ENCODE peak calls at places on chromosome 14, in eight cellular contexts. One of them, this sample, is unnamed.

GRCh38 chr14:106185837-106186233 is 659.5 kb downstream of the TMEM121 start:
- DNase-seq in psoas muscle: no peak
- DNase-seq in GM23248: no peak
- DNase-seq in cardiac muscle cell: no peak
- DNase-seq in hepatocyte: no peak
- DNase-seq in heart right ventricle: no peak
- DNase-seq in uterus: no peak
- DNase-seq in mammary epithelial cell: no peak
- DNase-seq in this sample: no peak

GRCh38 chr14:73662439-73663056 is 17.8 kb downstream of the DNAL1 start:
- DNase-seq in GM23248: peak; percentile 96
- DNase-seq in hepatocyte: peak; percentile 68
- DNase-seq in mammary epithelial cell: peak; percentile 95
- DNase-seq in cardiac muscle cell: no peak
- DNase-seq in heart right ventricle: no peak
- DNase-seq in uterus: peak; percentile 26
- DNase-seq in psoas muscle: peak; percentile 52
- DNase-seq in this sample: peak; percentile 78

GRCh38 chr14:91249841-91250616 is 5.5 kb upstream of the GPR68 start:
- DNase-seq in psoas muscle: no peak
- DNase-seq in hepatocyte: peak; percentile 36
- DNase-seq in heart right ventricle: no peak
- DNase-seq in GM23248: peak; percentile 38
- DNase-seq in cardiac muscle cell: no peak
- DNase-seq in uterus: no peak
- DNase-seq in mammary epithelial cell: peak; percentile 33
- DNase-seq in this sample: no peak

GRCh38 chr14:24167527-24168114 is 4.3 kb upstream of the REC8 start:
- DNase-seq in heart right ventricle: no peak
- DNase-seq in hepatocyte: no peak
- DNase-seq in GM23248: no peak
- DNase-seq in cardiac muscle cell: no peak
- DNase-seq in mammary epithelial cell: no peak
- DNase-seq in uterus: no peak
- DNase-seq in psoas muscle: no peak
- DNase-seq in this sample: no peak

GRCh38 chr14:24368562-24369252 is 723 bp downstream of the NFATC4 start:
- DNase-seq in mammary epithelial cell: no peak
- DNase-seq in heart right ventricle: peak; percentile 63
- DNase-seq in cardiac muscle cell: peak; percentile 74
- DNase-seq in hepatocyte: peak; percentile 90
- DNase-seq in uterus: peak; percentile 83
- DNase-seq in psoas muscle: peak; percentile 70
- DNase-seq in GM23248: peak; percentile 90
- DNase-seq in this sample: no peak

GRCh38 chr14:94129111-94129757 is at the start of gene IFI27L2:
- DNase-seq in mammary epithelial cell: peak; percentile 87
- DNase-seq in cardiac muscle cell: peak; percentile 93
- DNase-seq in heart right ventricle: peak; percentile 72
- DNase-seq in psoas muscle: peak; percentile 88
- DNase-seq in GM23248: peak; percentile 89
- DNase-seq in hepatocyte: peak; percentile 89
- DNase-seq in uterus: peak; percentile 73
- DNase-seq in this sample: peak; percentile 17

GRCh38 chr14:100334904-100335303 is 11.8 kb downstream of the SLC25A47 start:
- DNase-seq in cardiac muscle cell: no peak
- DNase-seq in heart right ventricle: no peak
- DNase-seq in uterus: no peak
- DNase-seq in mammary epithelial cell: no peak
- DNase-seq in GM23248: no peak
- DNase-seq in psoas muscle: peak; percentile 26
- DNase-seq in hepatocyte: no peak
- DNase-seq in this sample: peak; percentile 86

GRCh38 chr14:60618200-60618599 is 31.1 kb downstream of the SIX1 start:
- DNase-seq in mammary epithelial cell: no peak
- DNase-seq in GM23248: no peak
- DNase-seq in uterus: no peak
- DNase-seq in psoas muscle: no peak
- DNase-seq in hepatocyte: peak; percentile 8
- DNase-seq in heart right ventricle: no peak
- DNase-seq in cardiac muscle cell: no peak
- DNase-seq in this sample: no peak

GRCh38 chr14:68846466-68846865 is 53.6 kb upstream of the ZFP36L1 start:
- DNase-seq in mammary epithelial cell: no peak
- DNase-seq in GM23248: no peak
- DNase-seq in cardiac muscle cell: no peak
- DNase-seq in hepatocyte: no peak
- DNase-seq in heart right ventricle: no peak
- DNase-seq in uterus: no peak
- DNase-seq in psoas muscle: no peak
- DNase-seq in this sample: no peak

GRCh38 chr14:33563492-33563891 is 387.4 kb downstream of the EGLN3 start:
- DNase-seq in psoas muscle: no peak
- DNase-seq in cardiac muscle cell: no peak
- DNase-seq in GM23248: no peak
- DNase-seq in heart right ventricle: no peak
- DNase-seq in uterus: no peak
- DNase-seq in hepatocyte: no peak
- DNase-seq in mammary epithelial cell: peak; percentile 13
- DNase-seq in this sample: no peak

GRCh38 chr14:32010561-32011188 is 66.4 kb upstream of the ARHGAP5 start:
- DNase-seq in uterus: no peak
- DNase-seq in GM23248: peak; percentile 81
- DNase-seq in psoas muscle: no peak
- DNase-seq in cardiac muscle cell: no peak
- DNase-seq in mammary epithelial cell: peak; percentile 91
- DNase-seq in heart right ventricle: no peak
- DNase-seq in hepatocyte: peak; percentile 34
- DNase-seq in this sample: peak; percentile 90

GRCh38 chr14:64758025-64758521 is 53.8 kb downstream of the PLEKHG3 start:
- DNase-seq in heart right ventricle: no peak
- DNase-seq in GM23248: peak; percentile 35
- DNase-seq in hepatocyte: peak; percentile 81
- DNase-seq in psoas muscle: peak; percentile 39
- DNase-seq in uterus: peak; percentile 58
- DNase-seq in cardiac muscle cell: no peak
- DNase-seq in mammary epithelial cell: peak; percentile 86
- DNase-seq in this sample: peak; percentile 45

GRCh38 chr14:68446243-68447040 is 346.4 kb downstream of the ZFP36L1 start:
- DNase-seq in hepatocyte: no peak
- DNase-seq in mammary epithelial cell: no peak
- DNase-seq in GM23248: no peak
- DNase-seq in uterus: no peak
- DNase-seq in psoas muscle: no peak
- DNase-seq in cardiac muscle cell: no peak
- DNase-seq in heart right ventricle: no peak
- DNase-seq in this sample: peak; percentile 81

GRCh38 chr14:72500234-72500838 is 393.6 kb downstream of the DPF3 start:
- DNase-seq in uterus: no peak
- DNase-seq in GM23248: peak; percentile 53
- DNase-seq in cardiac muscle cell: no peak
- DNase-seq in psoas muscle: no peak
- DNase-seq in mammary epithelial cell: peak; percentile 50
- DNase-seq in heart right ventricle: no peak
- DNase-seq in hepatocyte: no peak
- DNase-seq in this sample: no peak
- H3K27ac ChIP-seq in uterus: no peak overlapping the region
- H3K27ac ChIP-seq in GM23248: no peak overlapping the region
- H3K27ac ChIP-seq in cardiac muscle cell: no peak overlapping the region
- H3K27ac ChIP-seq in psoas muscle: no peak overlapping the region
- H3K27ac ChIP-seq in mammary epithelial cell: no peak overlapping the region
- H3K27ac ChIP-seq in heart right ventricle: no peak overlapping the region
- H3K27ac ChIP-seq in hepatocyte: no peak overlapping the region
- H3K27ac ChIP-seq in this sample: no peak overlapping the region

GRCh38 chr14:101840649-101841365 is 79.3 kb downstream of the PPP2R5C start:
- DNase-seq in cardiac muscle cell: no peak
- DNase-seq in psoas muscle: no peak
- DNase-seq in heart right ventricle: no peak
- DNase-seq in GM23248: no peak
- DNase-seq in hepatocyte: no peak
- DNase-seq in mammary epithelial cell: no peak
- DNase-seq in uterus: no peak
- DNase-seq in this sample: no peak

GRCh38 chr14:101839661-101840060 is 78.2 kb downstream of the PPP2R5C start:
- DNase-seq in GM23248: no peak
- DNase-seq in hepatocyte: no peak
- DNase-seq in heart right ventricle: no peak
- DNase-seq in psoas muscle: no peak
- DNase-seq in mammary epithelial cell: no peak
- DNase-seq in uterus: no peak
- DNase-seq in cardiac muscle cell: no peak
- DNase-seq in this sample: no peak

GRCh38 chr14:101839236-101839635 is 77.7 kb downstream of the PPP2R5C start:
- DNase-seq in hepatocyte: no peak
- DNase-seq in heart right ventricle: no peak
- DNase-seq in cardiac muscle cell: no peak
- DNase-seq in psoas muscle: no peak
- DNase-seq in uterus: no peak
- DNase-seq in mammary epithelial cell: no peak
- DNase-seq in GM23248: no peak
- DNase-seq in this sample: no peak

GRCh38 chr14:101836131-101836530 is 74.6 kb downstream of the PPP2R5C start:
- DNase-seq in GM23248: peak; percentile 77
- DNase-seq in mammary epithelial cell: no peak
- DNase-seq in uterus: no peak
- DNase-seq in psoas muscle: no peak
- DNase-seq in hepatocyte: no peak
- DNase-seq in cardiac muscle cell: no peak
- DNase-seq in heart right ventricle: no peak
- DNase-seq in this sample: no peak

DNA sequence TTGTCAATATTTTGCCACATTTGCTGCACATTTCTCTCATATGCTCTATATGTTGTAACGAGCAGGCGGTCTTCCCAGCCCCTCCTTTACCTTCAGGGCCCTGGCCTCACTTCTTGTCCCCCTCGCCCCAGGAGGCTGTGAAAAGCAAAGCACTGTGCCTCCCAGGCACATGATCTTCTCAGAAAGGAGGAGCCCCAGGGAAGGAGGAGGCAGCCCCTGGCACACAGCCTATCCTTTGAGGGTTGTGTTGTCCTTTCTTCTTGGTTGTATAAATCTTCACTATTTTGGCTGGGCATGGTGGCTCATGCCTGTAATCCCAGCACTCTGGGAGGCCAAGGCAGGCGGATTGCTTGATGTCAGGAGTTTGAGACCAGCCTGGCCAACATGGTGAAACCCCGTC is 77.0 kb downstream of the PPP2R5C start:
- DNase-seq in cardiac muscle cell: no peak
- DNase-seq in heart right ventricle: no peak
- DNase-seq in GM23248: no peak
- DNase-seq in hepatocyte: no peak
- DNase-seq in psoas muscle: no peak
- DNase-seq in uterus: no peak
- DNase-seq in mammary epithelial cell: no peak
- DNase-seq in this sample: no peak
- H3K27ac ChIP-seq in cardiac muscle cell: no peak overlapping the region
- H3K27ac ChIP-seq in heart right ventricle: no peak overlapping the region
- H3K27ac ChIP-seq in GM23248: no peak overlapping the region
- H3K27ac ChIP-seq in hepatocyte: no peak overlapping the region
- H3K27ac ChIP-seq in psoas muscle: no peak overlapping the region
- H3K27ac ChIP-seq in uterus: no peak overlapping the region
- H3K27ac ChIP-seq in mammary epithelial cell: no peak overlapping the region
- H3K27ac ChIP-seq in this sample: no peak overlapping the region

DNA sequence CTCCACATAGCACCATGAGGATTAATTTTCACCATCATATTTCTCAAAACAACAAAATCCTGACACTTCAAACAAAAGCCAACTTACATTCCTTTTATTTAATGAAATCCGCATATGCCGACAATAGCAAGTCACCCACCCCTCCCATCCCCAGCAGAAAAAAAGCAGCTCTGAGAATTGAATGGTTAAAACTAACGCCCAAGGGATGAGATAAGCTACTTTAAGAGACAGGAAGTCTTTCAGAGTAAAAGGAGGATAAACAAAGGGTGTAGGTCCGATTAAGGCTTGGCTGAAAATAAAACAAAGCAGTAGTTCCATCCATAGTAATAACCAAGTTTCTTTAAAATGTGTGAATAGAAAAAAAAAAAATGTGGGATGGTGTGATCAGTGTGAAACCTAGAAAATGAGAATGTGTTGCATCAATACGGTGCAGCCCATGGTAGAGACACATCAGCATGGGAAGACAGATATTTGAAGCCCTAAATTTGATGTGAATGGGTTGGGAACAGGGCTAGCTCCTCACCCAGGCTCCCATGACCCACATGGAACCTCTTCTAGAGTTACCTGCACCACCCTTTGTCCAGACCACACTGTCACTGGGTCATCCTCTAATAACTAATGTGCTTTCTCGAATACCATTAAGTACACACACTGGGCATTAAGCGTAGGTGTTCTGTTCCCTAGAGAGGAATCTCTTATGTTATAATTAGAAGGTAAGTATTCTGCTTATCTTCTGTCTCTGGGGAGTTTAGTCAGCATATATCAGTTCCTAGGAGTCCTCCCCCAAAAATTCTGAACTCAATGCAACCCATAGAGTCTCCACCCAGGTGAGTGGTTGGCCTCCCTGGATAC is 31.7 kb downstream of the RTRAF start:
- DNase-seq in heart right ventricle: no peak
- DNase-seq in hepatocyte: no peak
- DNase-seq in mammary epithelial cell: no peak
- DNase-seq in cardiac muscle cell: no peak
- DNase-seq in uterus: no peak
- DNase-seq in psoas muscle: no peak
- DNase-seq in GM23248: no peak
- DNase-seq in this sample: no peak
- H3K27ac ChIP-seq in heart right ventricle: peak overlapping the region; percentile 71
- H3K27ac ChIP-seq in hepatocyte: peak overlapping the region; percentile 17
- H3K27ac ChIP-seq in mammary epithelial cell: no peak overlapping the region
- H3K27ac ChIP-seq in cardiac muscle cell: peak overlapping the region; percentile 44
- H3K27ac ChIP-seq in uterus: no peak overlapping the region
- H3K27ac ChIP-seq in psoas muscle: peak overlapping the region; percentile 23
- H3K27ac ChIP-seq in GM23248: no peak overlapping the region
- H3K27ac ChIP-seq in this sample: no peak overlapping the region

GRCh38 chr14:105144666-105145380 is 23.8 kb downstream of the JAG2 start:
- DNase-seq in psoas muscle: peak; percentile 47
- DNase-seq in heart right ventricle: no peak
- DNase-seq in GM23248: no peak
- DNase-seq in hepatocyte: no peak
- DNase-seq in cardiac muscle cell: no peak
- DNase-seq in uterus: no peak
- DNase-seq in mammary epithelial cell: no peak
- DNase-seq in this sample: no peak

GRCh38 chr14:105145381-105146180 is 23.0 kb downstream of the JAG2 start:
- DNase-seq in GM23248: no peak
- DNase-seq in cardiac muscle cell: no peak
- DNase-seq in mammary epithelial cell: no peak
- DNase-seq in psoas muscle: peak; percentile 40
- DNase-seq in uterus: no peak
- DNase-seq in heart right ventricle: no peak
- DNase-seq in hepatocyte: no peak
- DNase-seq in this sample: no peak

GRCh38 chr14:105142651-105143450 is 25.7 kb downstream of the JAG2 start:
- DNase-seq in psoas muscle: peak; percentile 42
- DNase-seq in heart right ventricle: no peak
- DNase-seq in mammary epithelial cell: no peak
- DNase-seq in GM23248: no peak
- DNase-seq in cardiac muscle cell: no peak
- DNase-seq in uterus: no peak
- DNase-seq in hepatocyte: no peak
- DNase-seq in this sample: no peak

GRCh38 chr14:105143451-105144230 is 24.9 kb downstream of the JAG2 start:
- DNase-seq in uterus: no peak
- DNase-seq in GM23248: no peak
- DNase-seq in hepatocyte: no peak
- DNase-seq in cardiac muscle cell: no peak
- DNase-seq in mammary epithelial cell: no peak
- DNase-seq in heart right ventricle: no peak
- DNase-seq in psoas muscle: peak; percentile 41
- DNase-seq in this sample: no peak

GRCh38 chr14:105144231-105144665 is 24.3 kb downstream of the JAG2 start:
- DNase-seq in heart right ventricle: no peak
- DNase-seq in mammary epithelial cell: no peak
- DNase-seq in psoas muscle: peak; percentile 51
- DNase-seq in uterus: no peak
- DNase-seq in cardiac muscle cell: no peak
- DNase-seq in hepatocyte: no peak
- DNase-seq in GM23248: no peak
- DNase-seq in this sample: no peak
- H3K27ac ChIP-seq in heart right ventricle: no peak overlapping the region
- H3K27ac ChIP-seq in mammary epithelial cell: no peak overlapping the region
- H3K27ac ChIP-seq in psoas muscle: no peak overlapping the region
- H3K27ac ChIP-seq in uterus: no peak overlapping the region
- H3K27ac ChIP-seq in cardiac muscle cell: no peak overlapping the region
- H3K27ac ChIP-seq in hepatocyte: no peak overlapping the region
- H3K27ac ChIP-seq in GM23248: no peak overlapping the region
- H3K27ac ChIP-seq in this sample: no peak overlapping the region

This sample was measured in trophoblast cell.